ENCODE peak calls at places on chromosome 9, in eight cellular contexts. U, Y, B, C, S, E, A and Z are unnamed samples.

GRCh38 chr9:128022886-128023285 is 42.1 kb upstream of the EEIG1 start:
- DNase-seq in U (no peak), Y (no peak), B (no peak), C (no peak), S (peak), E (no peak), A (no peak), Z (no peak)

GRCh38 chr9:99820330-99821186 is 1.1 kb upstream of the NR4A3 start:
- DNase-seq in U (peak), Y (no peak), B (peak), C (no peak), S (peak), E (no peak), A (peak), Z (peak)

GRCh38 chr9:137319434-137319975 is 17.4 kb upstream of the NRARP start:
- DNase-seq in U (peak), Y (no peak), B (peak), C (peak), S (no peak), E (no peak), A (no peak), Z (no peak)

GRCh38 chr9:81893929-81894328 is 34.3 kb upstream of the SPATA31D4 start:
- DNase-seq in U (no peak), Y (no peak), B (no peak), C (no peak), S (no peak), E (no peak), A (no peak), Z (no peak)

GRCh38 chr9:128637656-128638055 is 19.0 kb downstream of the DYNC2I2 start:
- DNase-seq in U (no peak), Y (peak), B (no peak), C (no peak), S (peak), E (no peak), A (no peak), Z (no peak)

GRCh38 chr9:74865177-74865576 is 22.5 kb downstream of the TRPM6 start:
- DNase-seq in U (no peak), Y (no peak), B (no peak), C (peak), S (no peak), E (no peak), A (no peak), Z (no peak)

GRCh38 chr9:68507098-68507795 is 33.4 kb downstream of the TMEM252 start:
- DNase-seq in U (no peak), Y (no peak), B (no peak), C (no peak), S (peak), E (no peak), A (no peak), Z (no peak)

GRCh38 chr9:31542384-31543055 is 841.9 kb upstream of the ACO1 start:
- DNase-seq in U (peak), Y (no peak), B (no peak), C (no peak), S (peak), E (peak), A (no peak), Z (peak)

GRCh38 chr9:3830296-3830695 is 304.5 kb upstream of the RFX3 start:
- DNase-seq in U (no peak), Y (no peak), B (no peak), C (no peak), S (no peak), E (no peak), A (no peak), Z (no peak)

GRCh38 chr9:36862206-36863145 is 171.6 kb downstream of the PAX5 start:
- DNase-seq in U (peak), Y (no peak), B (no peak), C (no peak), S (peak), E (peak), A (no peak), Z (no peak)

GRCh38 chr9:77575785-77576184 is 72.3 kb downstream of the GNA14 start:
- DNase-seq in U (no peak), Y (no peak), B (no peak), C (no peak), S (peak), E (peak), A (no peak), Z (no peak)

GRCh38 chr9:93651521-93651950 is 75.2 kb downstream of the PHF2 start:
- DNase-seq in U (peak), Y (peak), B (peak), C (no peak), S (no peak), E (no peak), A (no peak), Z (no peak)

GRCh38 chr9:1102010-1102712 is 52.0 kb downstream of the DMRT2 start:
- DNase-seq in U (no peak), Y (no peak), B (no peak), C (no peak), S (no peak), E (no peak), A (no peak), Z (no peak)

GRCh38 chr9:16680965-16681658 is 189.4 kb downstream of the BNC2 start:
- DNase-seq in U (no peak), Y (no peak), B (no peak), C (no peak), S (no peak), E (no peak), A (no peak), Z (no peak)

GRCh38 chr9:70484232-70485130 is 70.0 kb upstream of the KLF9 start:
- DNase-seq in U (peak), Y (no peak), B (no peak), C (no peak), S (peak), E (peak), A (no peak), Z (peak)

GRCh38 chr9:26524225-26524624 is 368.4 kb downstream of the CAAP1 start:
- DNase-seq in U (peak), Y (no peak), B (no peak), C (no peak), S (no peak), E (no peak), A (no peak), Z (no peak)

GRCh38 chr9:87088621-87089020 is 141.3 kb upstream of the GAS1 start:
- DNase-seq in U (no peak), Y (no peak), B (no peak), C (no peak), S (no peak), E (no peak), A (no peak), Z (no peak)

GRCh38 chr9:129027685-129028191 is 393 bp downstream of the SH3GLB2 start:
- DNase-seq in U (no peak), Y (no peak), B (peak), C (peak), S (no peak), E (no peak), A (peak), Z (no peak)

GRCh38 chr9:78278177-78278777 is 18.6 kb upstream of the PSAT1 start:
- DNase-seq in U (no peak), Y (no peak), B (no peak), C (no peak), S (peak), E (no peak), A (no peak), Z (peak)

GRCh38 chr9:103444157-103444556 is 449.0 kb downstream of the CYLC2 start:
- DNase-seq in U (no peak), Y (no peak), B (no peak), C (no peak), S (peak), E (no peak), A (no peak), Z (no peak)

GRCh38 chr9:109817146-109817845 is 37.3 kb downstream of the PALM2AKAP2 start:
- DNase-seq in U (no peak), Y (no peak), B (no peak), C (no peak), S (peak), E (no peak), A (no peak), Z (peak)

GRCh38 chr9:113244556-113244955 is 23.2 kb downstream of the SLC31A1 start:
- DNase-seq in U (no peak), Y (no peak), B (no peak), C (no peak), S (no peak), E (no peak), A (no peak), Z (no peak)

GRCh38 chr9:5269249-5269715 is 35.2 kb downstream of the RLN2 start:
- DNase-seq in U (no peak), Y (no peak), B (no peak), C (no peak), S (peak), E (no peak), A (no peak), Z (peak)

GRCh38 chr9:82144803-82145202 is 156.2 kb downstream of the SPATA31D1 start:
- DNase-seq in U (no peak), Y (no peak), B (no peak), C (no peak), S (no peak), E (no peak), A (no peak), Z (no peak)

GRCh38 chr9:105415344-105415980 is 32.4 kb upstream of the FSD1L start:
- DNase-seq in U (peak), Y (no peak), B (no peak), C (peak), S (peak), E (peak), A (peak), Z (peak)

GRCh38 chr9:77016526-77017504 is 2.6 kb upstream of the FOXB2 start:
- DNase-seq in U (no peak), Y (no peak), B (no peak), C (no peak), S (no peak), E (peak), A (no peak), Z (no peak)

GRCh38 chr9:129558063-129558550 is 62.8 kb downstream of the C9orf50 start:
- DNase-seq in U (peak), Y (no peak), B (no peak), C (no peak), S (no peak), E (no peak), A (no peak), Z (no peak)

GRCh38 chr9:35828716-35829083 is at the start of gene FAM221B:
- DNase-seq in U (peak), Y (peak), B (peak), C (no peak), S (no peak), E (peak), A (no peak), Z (no peak)

GRCh38 chr9:34396276-34397214 is 19.8 kb upstream of the MYORG start:
- DNase-seq in U (no peak), Y (no peak), B (no peak), C (no peak), S (no peak), E (no peak), A (no peak), Z (no peak)

GRCh38 chr9:111851536-111851935 is 45.1 kb upstream of the UGCG start:
- DNase-seq in U (no peak), Y (no peak), B (no peak), C (no peak), S (no peak), E (no peak), A (no peak), Z (peak)
- TF ChIP-seq CTCF in U (no peak), Y (no peak), B (no peak), C (no peak), S (no peak), E (no peak), A (no peak), Z (peak)

GRCh38 chr9:130939405-130939941 is 426 bp upstream of the FIBCD1 start:
- DNase-seq in U (peak), Y (no peak), B (no peak), C (no peak), S (no peak), E (no peak), A (no peak), Z (no peak)
- TF ChIP-seq CTCF in U (no peak), Y (no peak), B (no peak), C (no peak), S (no peak), E (peak), A (no peak), Z (no peak)

GRCh38 chr9:98038958-98039357 is 17.6 kb upstream of the NANS start:
- DNase-seq in U (no peak), Y (no peak), B (no peak), C (peak), S (no peak), E (no peak), A (no peak), Z (no peak)
- TF ChIP-seq CTCF in U (no peak), Y (no peak), B (no peak), C (no peak), S (no peak), E (no peak), A (no peak), Z (no peak)

DNA sequence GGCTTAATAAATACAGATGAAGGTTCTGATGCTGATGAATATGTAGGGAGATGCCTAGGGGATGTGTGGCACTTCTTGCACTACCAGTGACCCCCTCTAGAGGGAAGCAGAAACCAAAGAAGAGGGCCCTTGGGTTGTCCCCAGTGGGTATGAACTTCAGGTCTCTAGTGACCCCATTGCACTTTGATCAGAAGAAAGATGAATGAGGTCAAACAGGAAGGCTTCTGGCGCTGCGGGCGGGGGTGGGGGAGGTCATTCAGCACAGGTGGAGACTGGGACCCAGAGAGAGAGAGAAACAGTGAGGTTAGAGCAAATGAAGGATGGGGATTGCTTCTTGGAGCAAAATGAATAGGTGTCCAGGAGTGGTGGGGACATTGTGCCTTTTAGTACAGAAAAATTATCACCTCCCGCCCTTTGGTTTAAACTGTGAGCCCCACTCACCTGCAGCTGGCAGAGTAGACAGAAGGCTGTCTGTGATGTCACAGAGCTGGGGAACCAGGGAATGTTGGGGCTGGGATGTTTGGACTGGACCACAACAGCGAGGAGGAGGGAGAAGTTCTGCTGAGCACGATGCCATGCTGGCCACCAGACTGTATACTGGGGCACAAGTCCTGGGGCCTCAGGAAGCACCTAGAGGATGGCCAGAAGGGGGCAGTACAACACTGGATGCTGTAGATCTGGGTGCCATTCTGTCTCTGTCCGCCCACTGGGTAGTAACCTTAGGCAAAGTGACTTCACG is at the start of gene TEX48:
- DNase-seq in U (peak), Y (no peak), B (no peak), C (peak), S (peak), E (peak), A (peak), Z (peak)
- TF ChIP-seq CTCF in U (peak), Y (peak), B (peak), C (peak), S (peak), E (peak), A (peak), Z (peak)

DNA sequence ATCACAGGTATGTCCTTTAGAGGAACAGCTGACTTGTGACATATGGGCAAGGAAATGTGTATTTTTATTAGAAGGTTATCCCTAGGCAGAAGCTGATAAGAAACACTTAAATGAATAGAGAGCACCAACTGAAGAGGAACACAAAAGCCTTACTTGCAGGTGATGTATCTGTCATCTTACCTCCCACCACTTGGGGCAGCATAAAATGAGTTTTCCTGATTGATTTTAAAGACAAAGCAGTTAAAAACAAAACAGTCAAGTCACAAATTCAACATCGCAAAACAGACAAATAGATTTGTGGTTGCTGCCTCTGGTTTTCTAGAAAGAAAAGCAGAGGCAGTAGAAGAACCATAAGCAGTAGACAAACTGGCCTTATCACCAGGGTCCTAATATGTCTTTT is 302.4 kb upstream of the ZNF462 start:
- DNase-seq in U (no peak), Y (no peak), B (no peak), C (no peak), S (no peak), E (no peak), A (no peak), Z (no peak)
- TF ChIP-seq CTCF in U (peak), Y (no peak), B (peak), C (peak), S (no peak), E (peak), A (no peak), Z (peak)

DNA sequence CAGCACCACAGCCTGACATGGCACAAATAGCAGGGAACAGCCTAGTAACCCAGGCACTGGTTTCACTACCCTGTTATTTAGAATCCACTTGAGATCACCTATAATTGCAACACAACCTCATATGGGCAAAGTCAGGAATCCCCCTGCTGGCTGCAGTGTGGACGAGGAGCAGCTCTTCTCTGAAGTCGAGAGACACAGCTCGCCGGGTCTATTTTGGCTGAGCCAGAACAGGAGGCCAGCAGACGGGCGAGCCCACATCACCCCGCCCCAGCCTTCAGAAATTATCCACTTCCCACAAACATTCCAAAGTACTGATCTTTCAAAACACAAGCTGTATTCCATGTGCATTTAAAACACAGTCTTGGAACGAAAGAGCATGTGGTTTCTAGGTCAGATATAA is 179.0 kb downstream of the ROR2 start:
- DNase-seq in U (no peak), Y (no peak), B (no peak), C (no peak), S (peak), E (no peak), A (no peak), Z (peak)
- TF ChIP-seq CTCF in U (peak), Y (no peak), B (no peak), C (peak), S (peak), E (peak), A (no peak), Z (peak)

DNA sequence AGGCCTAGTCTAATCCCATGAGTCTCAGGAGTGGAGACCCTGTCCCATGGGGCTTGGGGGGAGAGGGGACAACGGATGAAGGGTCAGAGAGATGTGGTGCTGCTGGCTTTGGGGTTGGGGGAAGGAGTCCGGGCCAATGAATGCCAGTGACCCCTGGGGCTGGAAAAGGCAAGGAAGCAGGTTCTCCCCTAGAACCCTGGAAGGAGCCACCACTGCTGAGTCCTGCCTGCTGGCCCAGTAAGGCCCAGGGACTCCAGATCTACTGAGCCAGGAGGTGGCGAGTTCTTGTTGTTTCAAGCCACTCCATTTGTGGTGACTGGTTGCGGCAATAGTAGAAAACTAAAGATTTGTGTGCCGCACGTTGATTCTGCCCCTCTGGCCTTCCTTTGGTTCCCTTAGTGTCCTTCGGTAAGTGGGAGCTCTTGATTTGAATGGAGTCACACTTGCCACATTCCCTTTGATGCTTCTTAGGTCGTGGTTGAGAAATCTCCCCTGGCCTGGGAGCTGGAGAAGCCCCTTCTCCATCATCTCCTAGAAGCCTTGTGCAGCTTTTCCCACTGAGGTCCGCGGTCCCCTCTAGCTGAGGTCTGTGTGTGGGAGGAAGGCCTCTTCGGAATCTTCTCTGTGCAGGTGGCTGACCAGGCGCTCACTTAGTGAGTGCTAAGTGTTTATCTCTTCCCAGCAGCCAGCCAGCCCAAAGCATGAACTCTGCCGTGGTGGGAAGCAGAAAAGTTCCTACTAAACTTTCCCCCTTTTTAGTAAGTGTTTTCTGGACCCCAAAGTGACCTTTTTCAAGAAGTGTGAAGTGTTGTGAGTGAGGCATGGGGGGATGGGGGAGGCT is 9.0 kb downstream of the FCN1 start:
- DNase-seq in U (no peak), Y (no peak), B (no peak), C (no peak), S (no peak), E (no peak), A (no peak), Z (no peak)
- TF ChIP-seq CTCF in U (no peak), Y (no peak), B (no peak), C (no peak), S (no peak), E (no peak), A (no peak), Z (no peak)

GRCh38 chr9:18791074-18791473 is 241.9 kb downstream of the SAXO1 start:
- DNase-seq in U (peak), Y (no peak), B (no peak), C (no peak), S (peak), E (peak), A (no peak), Z (no peak)
- TF ChIP-seq CTCF in U (peak), Y (no peak), B (no peak), C (peak), S (peak), E (peak), A (no peak), Z (peak)

GRCh38 chr9:111980398-111980797 is 83.8 kb downstream of the UGCG start:
- DNase-seq in U (peak), Y (no peak), B (no peak), C (no peak), S (no peak), E (no peak), A (no peak), Z (no peak)

GRCh38 chr9:111974092-111974681 is 77.6 kb downstream of the UGCG start:
- DNase-seq in U (no peak), Y (no peak), B (no peak), C (no peak), S (peak), E (no peak), A (no peak), Z (peak)

GRCh38 chr9:111979561-111979960 is 82.9 kb downstream of the UGCG start:
- DNase-seq in U (no peak), Y (no peak), B (no peak), C (no peak), S (no peak), E (no peak), A (no peak), Z (no peak)

GRCh38 chr9:111978616-111979015 is 82.0 kb downstream of the UGCG start:
- DNase-seq in U (no peak), Y (no peak), B (no peak), C (no peak), S (no peak), E (no peak), A (no peak), Z (no peak)

GRCh38 chr9:111975709-111976108 is 79.1 kb downstream of the UGCG start:
- DNase-seq in U (no peak), Y (peak), B (peak), C (peak), S (no peak), E (no peak), A (no peak), Z (no peak)
- TF ChIP-seq CTCF in U (no peak), Y (no peak), B (peak), C (peak), S (no peak), E (no peak), A (no peak), Z (peak)